ENCODE peak calls at places on chromosome 22, in seven cellular contexts. One of them, this sample, is unnamed.

GRCh38 chr22:26302726-26303125 is 126.3 kb upstream of the ASPHD2 start:
- DNase-seq in stimulated activated CD4-positive, alpha-beta T cell treated with anti-CD3 and anti-CD28 coated beads, Interleukin-4, amount 100 ng/mL, for 48 hours: no peak
- DNase-seq in neural crest cell: no peak
- DNase-seq in stimulated activated CD8-positive, alpha-beta memory T cell treated with anti-CD3 and anti-CD28 coated beads, Interleukin-7, amount 100 ng/mL, for 48 hours: no peak
- DNase-seq in RWPE2: no peak
- DNase-seq in brain pericyte: no peak
- DNase-seq in non-pigmented ciliary epithelial cell: no peak
- DNase-seq in this sample: no peak

GRCh38 chr22:22103078-22103593 is 120.5 kb upstream of the TOP3B start:
- DNase-seq in stimulated activated CD4-positive, alpha-beta T cell treated with anti-CD3 and anti-CD28 coated beads, Interleukin-4, amount 100 ng/mL, for 48 hours: peak; percentile 26
- DNase-seq in neural crest cell: peak; percentile 34
- DNase-seq in stimulated activated CD8-positive, alpha-beta memory T cell treated with anti-CD3 and anti-CD28 coated beads, Interleukin-7, amount 100 ng/mL, for 48 hours: no peak
- DNase-seq in RWPE2: no peak
- DNase-seq in brain pericyte: no peak
- DNase-seq in non-pigmented ciliary epithelial cell: no peak
- DNase-seq in this sample: no peak

GRCh38 chr22:37711490-37711889 is 14.6 kb downstream of the TRIOBP start:
- DNase-seq in stimulated activated CD4-positive, alpha-beta T cell treated with anti-CD3 and anti-CD28 coated beads, Interleukin-4, amount 100 ng/mL, for 48 hours: no peak
- DNase-seq in neural crest cell: no peak
- DNase-seq in stimulated activated CD8-positive, alpha-beta memory T cell treated with anti-CD3 and anti-CD28 coated beads, Interleukin-7, amount 100 ng/mL, for 48 hours: no peak
- DNase-seq in RWPE2: no peak
- DNase-seq in brain pericyte: no peak
- DNase-seq in non-pigmented ciliary epithelial cell: no peak
- DNase-seq in this sample: no peak

GRCh38 chr22:22520667-22521602 is 865 bp upstream of the ZNF280A start:
- DNase-seq in stimulated activated CD4-positive, alpha-beta T cell treated with anti-CD3 and anti-CD28 coated beads, Interleukin-4, amount 100 ng/mL, for 48 hours: no peak
- DNase-seq in neural crest cell: no peak
- DNase-seq in stimulated activated CD8-positive, alpha-beta memory T cell treated with anti-CD3 and anti-CD28 coated beads, Interleukin-7, amount 100 ng/mL, for 48 hours: no peak
- DNase-seq in RWPE2: no peak
- DNase-seq in brain pericyte: no peak
- DNase-seq in non-pigmented ciliary epithelial cell: no peak
- DNase-seq in this sample: no peak

GRCh38 chr22:45804986-45805325 is 133.3 kb downstream of the ATXN10 start:
- DNase-seq in stimulated activated CD4-positive, alpha-beta T cell treated with anti-CD3 and anti-CD28 coated beads, Interleukin-4, amount 100 ng/mL, for 48 hours: no peak
- DNase-seq in neural crest cell: no peak
- DNase-seq in stimulated activated CD8-positive, alpha-beta memory T cell treated with anti-CD3 and anti-CD28 coated beads, Interleukin-7, amount 100 ng/mL, for 48 hours: no peak
- DNase-seq in RWPE2: no peak
- DNase-seq in brain pericyte: peak; percentile 77
- DNase-seq in non-pigmented ciliary epithelial cell: peak; percentile 91
- DNase-seq in this sample: peak; percentile 96

GRCh38 chr22:45064313-45065268 is 54.8 kb upstream of the PHF21B start:
- DNase-seq in stimulated activated CD4-positive, alpha-beta T cell treated with anti-CD3 and anti-CD28 coated beads, Interleukin-4, amount 100 ng/mL, for 48 hours: peak; percentile 59
- DNase-seq in neural crest cell: no peak
- DNase-seq in stimulated activated CD8-positive, alpha-beta memory T cell treated with anti-CD3 and anti-CD28 coated beads, Interleukin-7, amount 100 ng/mL, for 48 hours: peak; percentile 71
- DNase-seq in RWPE2: no peak
- DNase-seq in brain pericyte: peak; percentile 15
- DNase-seq in non-pigmented ciliary epithelial cell: peak; percentile 20
- DNase-seq in this sample: peak; percentile 59

GRCh38 chr22:36405671-36406070 is 17.9 kb upstream of the MYH9 start:
- DNase-seq in stimulated activated CD4-positive, alpha-beta T cell treated with anti-CD3 and anti-CD28 coated beads, Interleukin-4, amount 100 ng/mL, for 48 hours: no peak
- DNase-seq in neural crest cell: no peak
- DNase-seq in stimulated activated CD8-positive, alpha-beta memory T cell treated with anti-CD3 and anti-CD28 coated beads, Interleukin-7, amount 100 ng/mL, for 48 hours: peak; percentile 57
- DNase-seq in RWPE2: no peak
- DNase-seq in brain pericyte: no peak
- DNase-seq in non-pigmented ciliary epithelial cell: no peak
- DNase-seq in this sample: no peak

GRCh38 chr22:37202706-37203105 is 9.6 kb downstream of the SSTR3 start:
- DNase-seq in stimulated activated CD4-positive, alpha-beta T cell treated with anti-CD3 and anti-CD28 coated beads, Interleukin-4, amount 100 ng/mL, for 48 hours: no peak
- DNase-seq in neural crest cell: no peak
- DNase-seq in stimulated activated CD8-positive, alpha-beta memory T cell treated with anti-CD3 and anti-CD28 coated beads, Interleukin-7, amount 100 ng/mL, for 48 hours: no peak
- DNase-seq in RWPE2: peak; percentile 33
- DNase-seq in brain pericyte: no peak
- DNase-seq in non-pigmented ciliary epithelial cell: no peak
- DNase-seq in this sample: no peak

GRCh38 chr22:30869996-30870395 is 98.6 kb downstream of the MORC2 start:
- DNase-seq in stimulated activated CD4-positive, alpha-beta T cell treated with anti-CD3 and anti-CD28 coated beads, Interleukin-4, amount 100 ng/mL, for 48 hours: no peak
- DNase-seq in neural crest cell: no peak
- DNase-seq in stimulated activated CD8-positive, alpha-beta memory T cell treated with anti-CD3 and anti-CD28 coated beads, Interleukin-7, amount 100 ng/mL, for 48 hours: no peak
- DNase-seq in RWPE2: no peak
- DNase-seq in brain pericyte: no peak
- DNase-seq in non-pigmented ciliary epithelial cell: no peak
- DNase-seq in this sample: no peak

GRCh38 chr22:31556627-31557203 is 60.4 kb downstream of the SFI1 start:
- DNase-seq in stimulated activated CD4-positive, alpha-beta T cell treated with anti-CD3 and anti-CD28 coated beads, Interleukin-4, amount 100 ng/mL, for 48 hours: no peak
- DNase-seq in neural crest cell: peak; percentile 11
- DNase-seq in stimulated activated CD8-positive, alpha-beta memory T cell treated with anti-CD3 and anti-CD28 coated beads, Interleukin-7, amount 100 ng/mL, for 48 hours: no peak
- DNase-seq in RWPE2: no peak
- DNase-seq in brain pericyte: no peak
- DNase-seq in non-pigmented ciliary epithelial cell: no peak
- DNase-seq in this sample: no peak

This sample was measured in BJ.